ENCODE peak calls at places on chromosome 14, in seven cellular contexts. One of them, this sample, is unnamed.

GRCh38 chr14:65408113-65408512 is 4.4 kb upstream of the FUT8 start:
- DNase-seq in SK-N-SH: no peak
- DNase-seq in K562: no peak
- DNase-seq in HepG2: no peak
- DNase-seq in HCT116: no peak
- DNase-seq in GM12878: no peak
- DNase-seq in H1: no peak
- DNase-seq in this sample: no peak

GRCh38 chr14:73723799-73724621 is 9.8 kb upstream of the PNMA1 start:
- DNase-seq in SK-N-SH: peak
- DNase-seq in K562: peak
- DNase-seq in HepG2: no peak
- DNase-seq in HCT116: no peak
- DNase-seq in GM12878: no peak
- DNase-seq in H1: no peak
- DNase-seq in this sample: peak

GRCh38 chr14:74917646-74918081 is 5.4 kb downstream of the RPS6KL1 start:
- DNase-seq in SK-N-SH: no peak
- DNase-seq in K562: no peak
- DNase-seq in HepG2: no peak
- DNase-seq in HCT116: no peak
- DNase-seq in GM12878: no peak
- DNase-seq in H1: no peak
- DNase-seq in this sample: no peak

GRCh38 chr14:74348241-74348734 is at the start of gene VRTN:
- DNase-seq in SK-N-SH: no peak
- DNase-seq in K562: no peak
- DNase-seq in HepG2: no peak
- DNase-seq in HCT116: no peak
- DNase-seq in GM12878: no peak
- DNase-seq in H1: peak
- DNase-seq in this sample: no peak

GRCh38 chr14:104299993-104300761 is 161.8 kb downstream of the KIF26A start:
- DNase-seq in SK-N-SH: peak
- DNase-seq in K562: no peak
- DNase-seq in HepG2: no peak
- DNase-seq in HCT116: no peak
- DNase-seq in GM12878: no peak
- DNase-seq in H1: no peak
- DNase-seq in this sample: no peak

GRCh38 chr14:104016873-104017650 is 68.4 kb upstream of the ASPG start:
- DNase-seq in SK-N-SH: no peak
- DNase-seq in K562: no peak
- DNase-seq in HepG2: no peak
- DNase-seq in HCT116: no peak
- DNase-seq in GM12878: no peak
- DNase-seq in H1: no peak
- DNase-seq in this sample: no peak

GRCh38 chr14:105167303-105168092 is 1.1 kb downstream of the JAG2 start:
- DNase-seq in SK-N-SH: peak
- DNase-seq in K562: peak
- DNase-seq in HepG2: no peak
- DNase-seq in HCT116: no peak
- DNase-seq in GM12878: no peak
- DNase-seq in H1: no peak
- DNase-seq in this sample: peak

GRCh38 chr14:61280526-61281185 is 482 bp downstream of the TMEM30B start:
- DNase-seq in SK-N-SH: peak
- DNase-seq in K562: no peak
- DNase-seq in HepG2: no peak
- DNase-seq in HCT116: no peak
- DNase-seq in GM12878: no peak
- DNase-seq in H1: peak
- DNase-seq in this sample: peak

GRCh38 chr14:49461529-49462401 is 124.4 kb downstream of the RPS29 start:
- DNase-seq in SK-N-SH: peak
- DNase-seq in K562: peak
- DNase-seq in HepG2: peak
- DNase-seq in HCT116: peak
- DNase-seq in GM12878: peak
- DNase-seq in H1: no peak
- DNase-seq in this sample: peak

GRCh38 chr14:91892918-91893527 is 25.7 kb upstream of the TC2N start:
- DNase-seq in SK-N-SH: peak
- DNase-seq in K562: peak
- DNase-seq in HepG2: peak
- DNase-seq in HCT116: peak
- DNase-seq in GM12878: no peak
- DNase-seq in H1: peak
- DNase-seq in this sample: peak

GRCh38 chr14:60565211-60565610 is 56.3 kb downstream of the SIX6 start:
- DNase-seq in SK-N-SH: no peak
- DNase-seq in K562: no peak
- DNase-seq in HepG2: no peak
- DNase-seq in HCT116: no peak
- DNase-seq in GM12878: no peak
- DNase-seq in H1: no peak
- DNase-seq in this sample: no peak

GRCh38 chr14:59511916-59512530 is 27.7 kb downstream of the JKAMP start:
- DNase-seq in SK-N-SH: peak
- DNase-seq in K562: no peak
- DNase-seq in HepG2: no peak
- DNase-seq in HCT116: no peak
- DNase-seq in GM12878: no peak
- DNase-seq in H1: peak
- DNase-seq in this sample: peak

GRCh38 chr14:51167587-51168219 is 72.3 kb upstream of the TMX1 start:
- DNase-seq in SK-N-SH: no peak
- DNase-seq in K562: no peak
- DNase-seq in HepG2: no peak
- DNase-seq in HCT116: no peak
- DNase-seq in GM12878: no peak
- DNase-seq in H1: no peak
- DNase-seq in this sample: no peak

GRCh38 chr14:47392351-47392750 is 283.1 kb downstream of the MDGA2 start:
- DNase-seq in SK-N-SH: no peak
- DNase-seq in K562: no peak
- DNase-seq in HepG2: no peak
- DNase-seq in HCT116: no peak
- DNase-seq in GM12878: no peak
- DNase-seq in H1: no peak
- DNase-seq in this sample: no peak

GRCh38 chr14:56271988-56272387 is 153.8 kb downstream of the PELI2 start:
- DNase-seq in SK-N-SH: no peak
- DNase-seq in K562: no peak
- DNase-seq in HepG2: no peak
- DNase-seq in HCT116: no peak
- DNase-seq in GM12878: no peak
- DNase-seq in H1: no peak
- DNase-seq in this sample: no peak

GRCh38 chr14:49619730-49620129 is 696 bp downstream of the RPL36AL start:
- DNase-seq in SK-N-SH: no peak
- DNase-seq in K562: no peak
- DNase-seq in HepG2: no peak
- DNase-seq in HCT116: no peak
- DNase-seq in GM12878: no peak
- DNase-seq in H1: no peak
- DNase-seq in this sample: no peak

GRCh38 chr14:33686218-33686617 is 264.7 kb downstream of the EGLN3 start:
- DNase-seq in SK-N-SH: no peak
- DNase-seq in K562: no peak
- DNase-seq in HepG2: no peak
- DNase-seq in HCT116: no peak
- DNase-seq in GM12878: no peak
- DNase-seq in H1: no peak
- DNase-seq in this sample: no peak
- TF ChIP-seq JUND in SK-N-SH: peak
- TF ChIP-seq JUND in K562: no peak
- TF ChIP-seq JUND in HepG2: no peak
- TF ChIP-seq JUND in HCT116: no peak
- TF ChIP-seq JUND in GM12878: no peak
- TF ChIP-seq JUND in H1: no peak
- TF ChIP-seq JUND in this sample: no peak

DNA sequence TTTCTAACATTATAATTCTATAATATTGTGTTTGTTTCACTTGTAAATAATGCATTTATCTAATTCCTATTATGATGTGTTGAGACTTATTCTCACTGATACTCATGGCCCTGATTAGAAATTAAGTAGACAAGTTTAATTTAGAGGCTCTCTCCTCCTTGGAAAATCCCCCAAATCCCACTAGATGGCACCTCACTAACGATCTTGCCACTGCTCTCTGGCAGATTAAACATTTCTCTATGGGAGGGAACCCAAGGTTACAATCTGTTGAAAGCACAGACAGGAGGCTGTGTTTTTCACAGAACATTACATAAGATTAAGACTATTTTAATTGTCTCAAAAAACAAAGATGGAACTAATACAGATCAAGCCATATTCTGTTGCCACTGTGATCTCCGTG is 318.7 kb downstream of the LRFN5 start:
- DNase-seq in SK-N-SH: no peak
- DNase-seq in K562: no peak
- DNase-seq in HepG2: peak
- DNase-seq in HCT116: peak
- DNase-seq in GM12878: no peak
- DNase-seq in H1: no peak
- DNase-seq in this sample: peak
- TF ChIP-seq JUND in SK-N-SH: no peak
- TF ChIP-seq JUND in K562: no peak
- TF ChIP-seq JUND in HepG2: no peak
- TF ChIP-seq JUND in HCT116: no peak
- TF ChIP-seq JUND in GM12878: no peak
- TF ChIP-seq JUND in H1: no peak
- TF ChIP-seq JUND in this sample: no peak

GRCh38 chr14:95146079-95146771 is 11.1 kb downstream of the DICER1 start:
- DNase-seq in SK-N-SH: no peak
- DNase-seq in K562: no peak
- DNase-seq in HepG2: no peak
- DNase-seq in HCT116: no peak
- DNase-seq in GM12878: no peak
- DNase-seq in H1: no peak
- DNase-seq in this sample: peak
- TF ChIP-seq JUND in SK-N-SH: no peak
- TF ChIP-seq JUND in K562: no peak
- TF ChIP-seq JUND in HepG2: no peak
- TF ChIP-seq JUND in HCT116: no peak
- TF ChIP-seq JUND in GM12878: no peak
- TF ChIP-seq JUND in H1: no peak
- TF ChIP-seq JUND in this sample: no peak

DNA sequence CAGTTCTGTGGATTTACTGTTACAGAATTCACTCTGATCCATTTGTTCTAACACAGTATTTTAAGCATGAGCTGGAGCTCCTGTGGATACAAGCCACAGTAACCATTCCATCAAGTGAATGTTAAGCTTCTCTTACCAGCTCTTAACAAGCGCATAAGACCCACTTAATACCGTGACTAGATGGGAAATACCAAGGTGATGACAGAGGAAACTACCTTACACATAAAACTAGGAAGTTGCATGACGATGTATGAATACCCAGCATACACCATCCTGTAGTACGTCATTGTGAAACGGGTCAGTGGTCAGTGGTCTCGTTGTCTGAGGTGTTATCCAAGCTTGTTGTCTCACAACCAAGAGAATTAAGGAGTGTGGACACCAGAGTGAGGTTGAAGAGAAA is 2.0 kb upstream of the GALC start:
- DNase-seq in SK-N-SH: no peak
- DNase-seq in K562: no peak
- DNase-seq in HepG2: peak
- DNase-seq in HCT116: no peak
- DNase-seq in GM12878: peak
- DNase-seq in H1: no peak
- DNase-seq in this sample: no peak
- TF ChIP-seq JUND in SK-N-SH: no peak
- TF ChIP-seq JUND in K562: no peak
- TF ChIP-seq JUND in HepG2: no peak
- TF ChIP-seq JUND in HCT116: no peak
- TF ChIP-seq JUND in GM12878: no peak
- TF ChIP-seq JUND in H1: no peak
- TF ChIP-seq JUND in this sample: no peak

GRCh38 chr14:21039059-21039422 is 3.1 kb upstream of the RNASE7 start:
- DNase-seq in SK-N-SH: no peak
- DNase-seq in K562: no peak
- DNase-seq in HepG2: peak
- DNase-seq in HCT116: no peak
- DNase-seq in GM12878: no peak
- DNase-seq in H1: peak
- DNase-seq in this sample: no peak
- TF ChIP-seq JUND in SK-N-SH: no peak
- TF ChIP-seq JUND in K562: no peak
- TF ChIP-seq JUND in HepG2: no peak
- TF ChIP-seq JUND in HCT116: no peak
- TF ChIP-seq JUND in GM12878: no peak
- TF ChIP-seq JUND in H1: no peak
- TF ChIP-seq JUND in this sample: no peak

DNA sequence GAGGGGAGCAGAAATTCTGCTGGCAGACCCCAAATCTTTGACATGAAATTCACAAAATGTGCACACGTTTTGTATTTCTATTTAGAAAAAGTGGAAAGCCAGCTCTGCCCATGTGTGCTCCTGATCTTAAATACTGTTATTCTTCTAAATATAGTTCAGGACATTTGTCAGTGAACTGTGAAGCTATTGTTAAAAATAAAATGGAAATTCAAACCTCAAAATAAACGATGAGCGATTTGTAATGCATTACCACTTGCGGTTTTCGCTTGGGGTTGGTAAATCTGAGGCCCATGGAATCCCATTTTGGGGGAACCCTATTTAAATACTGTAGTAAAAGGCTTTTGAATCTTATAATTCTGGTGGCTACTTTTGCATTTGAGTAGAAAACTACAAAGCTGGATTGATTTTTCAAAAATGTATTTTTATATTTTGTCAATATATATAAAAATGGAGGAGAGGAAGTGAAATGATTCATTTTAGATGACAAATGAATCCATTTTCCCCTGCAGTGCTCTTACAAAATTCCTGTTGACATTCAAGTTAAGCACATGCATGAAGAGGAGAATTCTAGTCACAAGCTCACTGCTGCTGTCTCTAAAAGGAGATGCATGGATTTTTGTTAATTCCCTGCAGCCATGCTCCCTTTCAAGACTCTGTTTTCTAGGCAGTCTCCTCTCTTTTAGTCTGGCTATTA is 47.1 kb downstream of the FLRT2 start:
- DNase-seq in SK-N-SH: no peak
- DNase-seq in K562: no peak
- DNase-seq in HepG2: no peak
- DNase-seq in HCT116: no peak
- DNase-seq in GM12878: no peak
- DNase-seq in H1: no peak
- DNase-seq in this sample: no peak
- TF ChIP-seq JUND in SK-N-SH: no peak
- TF ChIP-seq JUND in K562: no peak
- TF ChIP-seq JUND in HepG2: no peak
- TF ChIP-seq JUND in HCT116: no peak
- TF ChIP-seq JUND in GM12878: no peak
- TF ChIP-seq JUND in H1: no peak
- TF ChIP-seq JUND in this sample: no peak